ENCODE peak calls at places on chromosomes 11 and 22, in six cellular contexts. K is NB4, H is foreskin fibroblast, Z is thoracic aorta, I is adrenal gland, Q is dorsolateral prefrontal cortex. U is an unnamed sample.

GRCh38 chr11:12599408-12600143 is 74.6 kb upstream of the TEAD1 start:
- DNase-seq in K (peak; percentile 35), H (no peak), Z (no peak), I (peak; percentile 78), Q (no peak), U (no peak)

GRCh38 chr22:21754523-21755128 is 19.0 kb upstream of the YPEL1 start:
- DNase-seq in K (peak; percentile 95), H (peak; percentile 13), Z (no peak), I (peak; percentile 62), Q (no peak), U (no peak)

GRCh38 chr11:35146074-35146521 is 7.1 kb downstream of the CD44 start:
- DNase-seq in K (no peak), H (no peak), Z (no peak), I (no peak), Q (no peak), U (no peak)

GRCh38 chr11:60515144-60515855 is at the start of gene MS4A13:
- DNase-seq in K (no peak), H (no peak), Z (no peak), I (no peak), Q (no peak), U (no peak)

GRCh38 chr11:124758355-124759267 is 3.5 kb downstream of the ESAM start:
- DNase-seq in K (peak; percentile 97), H (peak; percentile 60), Z (no peak), I (peak; percentile 73), Q (peak; percentile 74), U (no peak)

GRCh38 chr11:133902506-133902905 is 54.3 kb downstream of the IGSF9B start:
- DNase-seq in K (no peak), H (no peak), Z (no peak), I (no peak), Q (no peak), U (no peak)

GRCh38 chr11:13221722-13222121 is 55.9 kb upstream of the BMAL1 start:
- DNase-seq in K (no peak), H (no peak), Z (no peak), I (no peak), Q (no peak), U (peak; percentile 94)

GRCh38 chr11:61587951-61588695 is 7.2 kb upstream of the SYT7 start:
- DNase-seq in K (peak; percentile 24), H (no peak), Z (no peak), I (peak; percentile 73), Q (no peak), U (no peak)

GRCh38 chr11:3823303-3823702 is 14.9 kb downstream of the PGAP2 start:
- DNase-seq in K (no peak), H (peak; percentile 77), Z (no peak), I (peak; percentile 67), Q (no peak), U (no peak)

GRCh38 chr11:128179049-128179448 is 408.3 kb downstream of the ETS1 start:
- DNase-seq in K (no peak), H (no peak), Z (no peak), I (no peak), Q (no peak), U (no peak)

GRCh38 chr22:49718396-49718795 is 109.3 kb downstream of the BRD1 start:
- DNase-seq in K (no peak), H (no peak), Z (no peak), I (no peak), Q (no peak), U (no peak)

GRCh38 chr11:47916361-47916841 is 64.0 kb upstream of the PTPRJ start:
- DNase-seq in K (no peak), H (no peak), Z (no peak), I (peak; percentile 88), Q (no peak), U (no peak)

GRCh38 chr11:108538022-108538424 is 39.8 kb upstream of the POGLUT3 start:
- DNase-seq in K (no peak), H (no peak), Z (no peak), I (no peak), Q (no peak), U (no peak)

GRCh38 chr11:15826008-15826650 is 530.2 kb downstream of the SOX6 start:
- DNase-seq in K (no peak), H (no peak), Z (no peak), I (no peak), Q (no peak), U (no peak)

GRCh38 chr22:20595461-20595860 is 88.1 kb downstream of the MED15 start:
- DNase-seq in K (no peak), H (no peak), Z (no peak), I (no peak), Q (no peak), U (no peak)

GRCh38 chr11:46414466-46414796 is 22.9 kb upstream of the CHRM4 start:
- DNase-seq in K (no peak), H (no peak), Z (no peak), I (no peak), Q (no peak), U (no peak)

GRCh38 chr11:74650498-74650897 is 58.1 kb downstream of the POLD3 start:
- DNase-seq in K (no peak), H (peak; percentile 69), Z (no peak), I (no peak), Q (no peak), U (no peak)

DNA sequence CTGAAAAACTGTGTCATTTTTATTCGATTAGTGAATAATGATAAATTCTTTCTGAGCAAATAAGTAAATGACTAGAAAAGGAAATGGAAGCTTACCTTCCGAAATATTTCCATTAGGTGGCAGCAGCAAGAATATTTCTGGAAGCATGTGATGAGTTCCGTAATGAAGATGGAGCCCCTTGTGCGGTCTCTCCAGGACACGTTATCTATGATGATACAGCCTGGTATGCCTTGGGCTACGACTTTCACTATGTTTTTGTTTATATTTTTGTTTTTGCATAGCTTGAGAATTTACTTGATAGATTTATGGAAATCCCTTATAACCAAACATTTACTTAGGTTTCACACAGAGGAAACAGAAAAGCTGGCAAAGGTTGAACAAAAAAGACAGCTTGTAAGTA is 25.7 kb downstream of the CASP5 start:
- DNase-seq in K (no peak), H (no peak), Z (no peak), I (no peak), Q (no peak), U (no peak)
- TF ChIP-seq CTCF in K (no peak), H (no peak), Z (no peak), I (no peak), Q (no peak), U (no peak)

GRCh38 chr11:19982761-19983495 is 177.3 kb downstream of the DBX1 start:
- DNase-seq in K (no peak), H (no peak), Z (no peak), I (no peak), Q (no peak), U (no peak)
- H3K4me3 ChIP-seq in K (no peak overlapping the region), H (no peak overlapping the region), Z (no peak overlapping the region), I (no peak overlapping the region), Q (no peak overlapping the region), U (no peak overlapping the region)

DNA sequence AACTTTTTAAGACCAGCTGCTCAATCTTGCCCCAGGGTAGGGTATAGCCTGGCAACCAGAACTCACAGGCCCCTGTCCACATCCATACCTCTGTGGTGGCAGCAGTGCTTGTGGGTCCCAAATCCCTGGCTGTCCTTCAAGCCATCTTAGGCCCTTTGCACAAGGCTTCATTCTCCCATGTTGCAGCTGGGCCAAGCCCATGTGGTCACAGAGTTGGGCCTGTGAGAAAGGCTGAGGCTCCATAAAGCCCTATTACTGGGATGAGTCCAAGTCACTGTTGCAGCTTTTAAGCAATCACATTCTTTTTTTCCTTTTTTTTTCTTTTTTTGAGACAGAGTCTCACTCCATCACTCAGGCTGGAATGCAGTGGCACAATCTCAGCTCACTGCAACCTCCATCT is 47.9 kb upstream of the SLC25A1 start:
- DNase-seq in K (no peak), H (no peak), Z (no peak), I (no peak), Q (no peak), U (no peak)
- TF ChIP-seq CTCF in K (no peak), H (no peak), Z (no peak), I (no peak), Q (no peak), U (no peak)

DNA sequence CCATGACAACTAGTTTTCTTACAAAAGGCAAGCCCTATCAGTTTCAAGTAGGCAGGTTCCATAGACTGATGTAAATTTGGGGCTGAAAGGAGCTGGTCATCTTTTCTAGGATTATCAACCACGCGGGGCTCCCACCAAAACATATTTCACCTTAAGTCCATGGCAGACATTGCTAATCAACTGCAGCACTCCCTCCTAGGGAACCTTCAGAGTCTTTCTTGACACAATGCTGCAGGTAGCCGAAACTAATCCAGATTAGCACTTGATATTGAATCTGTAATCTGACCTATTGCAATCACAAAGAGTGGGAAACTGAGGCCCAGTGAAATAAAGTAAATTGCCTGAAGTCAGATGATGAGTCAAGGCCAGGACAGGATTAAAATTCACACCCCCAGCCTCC is 32.5 kb downstream of the MN1 start:
- DNase-seq in K (no peak), H (no peak), Z (no peak), I (no peak), Q (no peak), U (no peak)
- H3K4me3 ChIP-seq in K (no peak overlapping the region), H (no peak overlapping the region), Z (no peak overlapping the region), I (no peak overlapping the region), Q (no peak overlapping the region), U (no peak overlapping the region)

U was measured in retinal pigment epithelial cell.